ENCODE peak calls at places on chromosomes 13 and 19, in seven cellular contexts. One of them, this sample, is unnamed.
A peak's percentile ranks its signal among the peaks of the same experiment; 100 is the strongest.

GRCh38 chr19:4388171-4389063 is 11.9 kb downstream of the SH3GL1 start:
- DNase-seq in RCC 7860: no peak
- DNase-seq in activated T-cell treated with anti-CD3 and anti-CD28 coated beads, Interleukin-2, amount 50 U/mL, for 48 hours: no peak
- DNase-seq in nephron progenitor cell: peak; percentile 34
- DNase-seq in mucosa of descending colon: no peak
- DNase-seq in stimulated activated CD8-positive, alpha-beta memory T cell treated with anti-CD3 and anti-CD28 coated beads, Interleukin-7, amount 100 ng/mL, for 48 hours: no peak
- DNase-seq in T-helper 2 cell treated with Interferon-gamma antibody and Interleukin-4, amounts not matched to agents 5 μg/mL and 100 μg/mL, for 36 hours: no peak
- DNase-seq in this sample: no peak

GRCh38 chr13:80037505-80037888 is 303.4 kb downstream of the SPRY2 start:
- DNase-seq in RCC 7860: peak; percentile 77
- DNase-seq in mucosa of descending colon: no peak
- DNase-seq in nephron progenitor cell: no peak
- DNase-seq in T-helper 2 cell treated with Interferon-gamma antibody and Interleukin-4, amounts not matched to agents 5 μg/mL and 100 μg/mL, for 36 hours: no peak
- DNase-seq in stimulated activated CD8-positive, alpha-beta memory T cell treated with anti-CD3 and anti-CD28 coated beads, Interleukin-7, amount 100 ng/mL, for 48 hours: no peak
- DNase-seq in activated T-cell treated with anti-CD3 and anti-CD28 coated beads, Interleukin-2, amount 50 U/mL, for 48 hours: no peak
- DNase-seq in this sample: no peak

GRCh38 chr13:50801087-50801931 is 42.2 kb downstream of the DLEU7 start:
- DNase-seq in T-helper 2 cell treated with Interferon-gamma antibody and Interleukin-4, amounts not matched to agents 5 μg/mL and 100 μg/mL, for 36 hours: peak; percentile 47
- DNase-seq in nephron progenitor cell: peak; percentile 68
- DNase-seq in activated T-cell treated with anti-CD3 and anti-CD28 coated beads, Interleukin-2, amount 50 U/mL, for 48 hours: peak; percentile 65
- DNase-seq in stimulated activated CD8-positive, alpha-beta memory T cell treated with anti-CD3 and anti-CD28 coated beads, Interleukin-7, amount 100 ng/mL, for 48 hours: peak; percentile 7
- DNase-seq in mucosa of descending colon: peak; percentile 66
- DNase-seq in RCC 7860: peak; percentile 39
- DNase-seq in this sample: peak; percentile 76

GRCh38 chr19:38932425-38933179 is 1.9 kb downstream of the MRPS12 start:
- DNase-seq in mucosa of descending colon: peak; percentile 53
- DNase-seq in activated T-cell treated with anti-CD3 and anti-CD28 coated beads, Interleukin-2, amount 50 U/mL, for 48 hours: peak; percentile 59
- DNase-seq in nephron progenitor cell: no peak
- DNase-seq in T-helper 2 cell treated with Interferon-gamma antibody and Interleukin-4, amounts not matched to agents 5 μg/mL and 100 μg/mL, for 36 hours: peak; percentile 23
- DNase-seq in stimulated activated CD8-positive, alpha-beta memory T cell treated with anti-CD3 and anti-CD28 coated beads, Interleukin-7, amount 100 ng/mL, for 48 hours: no peak
- DNase-seq in RCC 7860: no peak
- DNase-seq in this sample: no peak

GRCh38 chr19:45890877-45891276 is 4.9 kb upstream of the IRF2BP1 start:
- DNase-seq in activated T-cell treated with anti-CD3 and anti-CD28 coated beads, Interleukin-2, amount 50 U/mL, for 48 hours: no peak
- DNase-seq in stimulated activated CD8-positive, alpha-beta memory T cell treated with anti-CD3 and anti-CD28 coated beads, Interleukin-7, amount 100 ng/mL, for 48 hours: no peak
- DNase-seq in RCC 7860: no peak
- DNase-seq in nephron progenitor cell: no peak
- DNase-seq in mucosa of descending colon: no peak
- DNase-seq in T-helper 2 cell treated with Interferon-gamma antibody and Interleukin-4, amounts not matched to agents 5 μg/mL and 100 μg/mL, for 36 hours: no peak
- DNase-seq in this sample: no peak

GRCh38 chr19:18612772-18613588 is at the start of gene TMEM59L:
- DNase-seq in nephron progenitor cell: peak; percentile 78
- DNase-seq in RCC 7860: no peak
- DNase-seq in activated T-cell treated with anti-CD3 and anti-CD28 coated beads, Interleukin-2, amount 50 U/mL, for 48 hours: no peak
- DNase-seq in T-helper 2 cell treated with Interferon-gamma antibody and Interleukin-4, amounts not matched to agents 5 μg/mL and 100 μg/mL, for 36 hours: peak; percentile 27
- DNase-seq in mucosa of descending colon: no peak
- DNase-seq in stimulated activated CD8-positive, alpha-beta memory T cell treated with anti-CD3 and anti-CD28 coated beads, Interleukin-7, amount 100 ng/mL, for 48 hours: no peak
- DNase-seq in this sample: no peak

GRCh38 chr13:50679321-50679720 is 164.2 kb downstream of the DLEU7 start:
- DNase-seq in mucosa of descending colon: no peak
- DNase-seq in stimulated activated CD8-positive, alpha-beta memory T cell treated with anti-CD3 and anti-CD28 coated beads, Interleukin-7, amount 100 ng/mL, for 48 hours: no peak
- DNase-seq in RCC 7860: peak; percentile 52
- DNase-seq in activated T-cell treated with anti-CD3 and anti-CD28 coated beads, Interleukin-2, amount 50 U/mL, for 48 hours: no peak
- DNase-seq in T-helper 2 cell treated with Interferon-gamma antibody and Interleukin-4, amounts not matched to agents 5 μg/mL and 100 μg/mL, for 36 hours: no peak
- DNase-seq in nephron progenitor cell: no peak
- DNase-seq in this sample: no peak

GRCh38 chr19:41416194-41416674 is 10.9 kb downstream of the B3GNT8 start:
- DNase-seq in mucosa of descending colon: peak; percentile 98
- DNase-seq in T-helper 2 cell treated with Interferon-gamma antibody and Interleukin-4, amounts not matched to agents 5 μg/mL and 100 μg/mL, for 36 hours: no peak
- DNase-seq in nephron progenitor cell: no peak
- DNase-seq in activated T-cell treated with anti-CD3 and anti-CD28 coated beads, Interleukin-2, amount 50 U/mL, for 48 hours: no peak
- DNase-seq in stimulated activated CD8-positive, alpha-beta memory T cell treated with anti-CD3 and anti-CD28 coated beads, Interleukin-7, amount 100 ng/mL, for 48 hours: no peak
- DNase-seq in RCC 7860: no peak
- DNase-seq in this sample: no peak

GRCh38 chr19:35859414-35859813 is 2.7 kb downstream of the KIRREL2 start:
- DNase-seq in stimulated activated CD8-positive, alpha-beta memory T cell treated with anti-CD3 and anti-CD28 coated beads, Interleukin-7, amount 100 ng/mL, for 48 hours: no peak
- DNase-seq in nephron progenitor cell: no peak
- DNase-seq in activated T-cell treated with anti-CD3 and anti-CD28 coated beads, Interleukin-2, amount 50 U/mL, for 48 hours: no peak
- DNase-seq in RCC 7860: no peak
- DNase-seq in mucosa of descending colon: no peak
- DNase-seq in T-helper 2 cell treated with Interferon-gamma antibody and Interleukin-4, amounts not matched to agents 5 μg/mL and 100 μg/mL, for 36 hours: no peak
- DNase-seq in this sample: no peak

GRCh38 chr19:44641866-44642265 is 1.8 kb upstream of the PVR start:
- DNase-seq in activated T-cell treated with anti-CD3 and anti-CD28 coated beads, Interleukin-2, amount 50 U/mL, for 48 hours: no peak
- DNase-seq in mucosa of descending colon: no peak
- DNase-seq in T-helper 2 cell treated with Interferon-gamma antibody and Interleukin-4, amounts not matched to agents 5 μg/mL and 100 μg/mL, for 36 hours: no peak
- DNase-seq in RCC 7860: no peak
- DNase-seq in stimulated activated CD8-positive, alpha-beta memory T cell treated with anti-CD3 and anti-CD28 coated beads, Interleukin-7, amount 100 ng/mL, for 48 hours: no peak
- DNase-seq in nephron progenitor cell: no peak
- DNase-seq in this sample: no peak

GRCh38 chr13:25906211-25906661 is 145.6 kb downstream of the SHISA2 start:
- DNase-seq in nephron progenitor cell: no peak
- DNase-seq in mucosa of descending colon: no peak
- DNase-seq in RCC 7860: no peak
- DNase-seq in stimulated activated CD8-positive, alpha-beta memory T cell treated with anti-CD3 and anti-CD28 coated beads, Interleukin-7, amount 100 ng/mL, for 48 hours: no peak
- DNase-seq in T-helper 2 cell treated with Interferon-gamma antibody and Interleukin-4, amounts not matched to agents 5 μg/mL and 100 μg/mL, for 36 hours: peak; percentile 14
- DNase-seq in activated T-cell treated with anti-CD3 and anti-CD28 coated beads, Interleukin-2, amount 50 U/mL, for 48 hours: no peak
- DNase-seq in this sample: no peak

GRCh38 chr13:113939129-113939904 is 34.6 kb downstream of the C13orf46 start:
- DNase-seq in activated T-cell treated with anti-CD3 and anti-CD28 coated beads, Interleukin-2, amount 50 U/mL, for 48 hours: no peak
- DNase-seq in T-helper 2 cell treated with Interferon-gamma antibody and Interleukin-4, amounts not matched to agents 5 μg/mL and 100 μg/mL, for 36 hours: no peak
- DNase-seq in stimulated activated CD8-positive, alpha-beta memory T cell treated with anti-CD3 and anti-CD28 coated beads, Interleukin-7, amount 100 ng/mL, for 48 hours: no peak
- DNase-seq in nephron progenitor cell: no peak
- DNase-seq in RCC 7860: no peak
- DNase-seq in mucosa of descending colon: no peak
- DNase-seq in this sample: no peak

GRCh38 chr13:44136693-44137268 is 236.8 kb upstream of the SERP2 start:
- DNase-seq in nephron progenitor cell: no peak
- DNase-seq in activated T-cell treated with anti-CD3 and anti-CD28 coated beads, Interleukin-2, amount 50 U/mL, for 48 hours: no peak
- DNase-seq in T-helper 2 cell treated with Interferon-gamma antibody and Interleukin-4, amounts not matched to agents 5 μg/mL and 100 μg/mL, for 36 hours: no peak
- DNase-seq in stimulated activated CD8-positive, alpha-beta memory T cell treated with anti-CD3 and anti-CD28 coated beads, Interleukin-7, amount 100 ng/mL, for 48 hours: no peak
- DNase-seq in mucosa of descending colon: no peak
- DNase-seq in RCC 7860: peak; percentile 65
- DNase-seq in this sample: no peak

GRCh38 chr13:85586422-85586831 is 212.8 kb downstream of the SLITRK6 start:
- DNase-seq in nephron progenitor cell: no peak
- DNase-seq in mucosa of descending colon: no peak
- DNase-seq in RCC 7860: peak; percentile 13
- DNase-seq in stimulated activated CD8-positive, alpha-beta memory T cell treated with anti-CD3 and anti-CD28 coated beads, Interleukin-7, amount 100 ng/mL, for 48 hours: no peak
- DNase-seq in activated T-cell treated with anti-CD3 and anti-CD28 coated beads, Interleukin-2, amount 50 U/mL, for 48 hours: no peak
- DNase-seq in T-helper 2 cell treated with Interferon-gamma antibody and Interleukin-4, amounts not matched to agents 5 μg/mL and 100 μg/mL, for 36 hours: no peak
- DNase-seq in this sample: no peak

GRCh38 chr13:110233181-110233641 is 73.7 kb downstream of the COL4A1 start:
- DNase-seq in stimulated activated CD8-positive, alpha-beta memory T cell treated with anti-CD3 and anti-CD28 coated beads, Interleukin-7, amount 100 ng/mL, for 48 hours: no peak
- DNase-seq in activated T-cell treated with anti-CD3 and anti-CD28 coated beads, Interleukin-2, amount 50 U/mL, for 48 hours: no peak
- DNase-seq in nephron progenitor cell: no peak
- DNase-seq in RCC 7860: no peak
- DNase-seq in mucosa of descending colon: no peak
- DNase-seq in T-helper 2 cell treated with Interferon-gamma antibody and Interleukin-4, amounts not matched to agents 5 μg/mL and 100 μg/mL, for 36 hours: no peak
- DNase-seq in this sample: no peak

GRCh38 chr19:10289836-10290438 is at the start of gene ICAM5:
- DNase-seq in mucosa of descending colon: no peak
- DNase-seq in nephron progenitor cell: peak; percentile 56
- DNase-seq in T-helper 2 cell treated with Interferon-gamma antibody and Interleukin-4, amounts not matched to agents 5 μg/mL and 100 μg/mL, for 36 hours: peak; percentile 35
- DNase-seq in activated T-cell treated with anti-CD3 and anti-CD28 coated beads, Interleukin-2, amount 50 U/mL, for 48 hours: peak; percentile 63
- DNase-seq in stimulated activated CD8-positive, alpha-beta memory T cell treated with anti-CD3 and anti-CD28 coated beads, Interleukin-7, amount 100 ng/mL, for 48 hours: no peak
- DNase-seq in RCC 7860: no peak
- DNase-seq in this sample: no peak

GRCh38 chr19:15101479-15102082 is 5.6 kb upstream of the SYDE1 start:
- DNase-seq in mucosa of descending colon: peak; percentile 74
- DNase-seq in activated T-cell treated with anti-CD3 and anti-CD28 coated beads, Interleukin-2, amount 50 U/mL, for 48 hours: peak; percentile 75
- DNase-seq in T-helper 2 cell treated with Interferon-gamma antibody and Interleukin-4, amounts not matched to agents 5 μg/mL and 100 μg/mL, for 36 hours: peak; percentile 21
- DNase-seq in nephron progenitor cell: peak; percentile 49
- DNase-seq in stimulated activated CD8-positive, alpha-beta memory T cell treated with anti-CD3 and anti-CD28 coated beads, Interleukin-7, amount 100 ng/mL, for 48 hours: no peak
- DNase-seq in RCC 7860: no peak
- DNase-seq in this sample: no peak

GRCh38 chr13:106534844-106535551 is 464 bp downstream of the EFNB2 start:
- DNase-seq in activated T-cell treated with anti-CD3 and anti-CD28 coated beads, Interleukin-2, amount 50 U/mL, for 48 hours: peak; percentile 52
- DNase-seq in stimulated activated CD8-positive, alpha-beta memory T cell treated with anti-CD3 and anti-CD28 coated beads, Interleukin-7, amount 100 ng/mL, for 48 hours: no peak
- DNase-seq in T-helper 2 cell treated with Interferon-gamma antibody and Interleukin-4, amounts not matched to agents 5 μg/mL and 100 μg/mL, for 36 hours: no peak
- DNase-seq in mucosa of descending colon: no peak
- DNase-seq in RCC 7860: no peak
- DNase-seq in nephron progenitor cell: peak; percentile 53
- DNase-seq in this sample: no peak

GRCh38 chr13:53242015-53242414 is 213.4 kb downstream of the OLFM4 start:
- DNase-seq in mucosa of descending colon: no peak
- DNase-seq in T-helper 2 cell treated with Interferon-gamma antibody and Interleukin-4, amounts not matched to agents 5 μg/mL and 100 μg/mL, for 36 hours: no peak
- DNase-seq in RCC 7860: no peak
- DNase-seq in nephron progenitor cell: no peak
- DNase-seq in activated T-cell treated with anti-CD3 and anti-CD28 coated beads, Interleukin-2, amount 50 U/mL, for 48 hours: no peak
- DNase-seq in stimulated activated CD8-positive, alpha-beta memory T cell treated with anti-CD3 and anti-CD28 coated beads, Interleukin-7, amount 100 ng/mL, for 48 hours: no peak
- DNase-seq in this sample: no peak

GRCh38 chr13:73741111-73741510 is 393.1 kb downstream of the KLF12 start:
- DNase-seq in T-helper 2 cell treated with Interferon-gamma antibody and Interleukin-4, amounts not matched to agents 5 μg/mL and 100 μg/mL, for 36 hours: no peak
- DNase-seq in activated T-cell treated with anti-CD3 and anti-CD28 coated beads, Interleukin-2, amount 50 U/mL, for 48 hours: no peak
- DNase-seq in mucosa of descending colon: no peak
- DNase-seq in nephron progenitor cell: no peak
- DNase-seq in RCC 7860: no peak
- DNase-seq in stimulated activated CD8-positive, alpha-beta memory T cell treated with anti-CD3 and anti-CD28 coated beads, Interleukin-7, amount 100 ng/mL, for 48 hours: no peak
- DNase-seq in this sample: no peak

GRCh38 chr13:107069107-107069776 is 501.3 kb upstream of the ARGLU1 start:
- DNase-seq in activated T-cell treated with anti-CD3 and anti-CD28 coated beads, Interleukin-2, amount 50 U/mL, for 48 hours: no peak
- DNase-seq in mucosa of descending colon: no peak
- DNase-seq in stimulated activated CD8-positive, alpha-beta memory T cell treated with anti-CD3 and anti-CD28 coated beads, Interleukin-7, amount 100 ng/mL, for 48 hours: no peak
- DNase-seq in nephron progenitor cell: no peak
- DNase-seq in T-helper 2 cell treated with Interferon-gamma antibody and Interleukin-4, amounts not matched to agents 5 μg/mL and 100 μg/mL, for 36 hours: no peak
- DNase-seq in RCC 7860: no peak
- DNase-seq in this sample: no peak

GRCh38 chr13:36819064-36819810 is at the start of gene RFXAP:
- DNase-seq in RCC 7860: peak; percentile 69
- DNase-seq in T-helper 2 cell treated with Interferon-gamma antibody and Interleukin-4, amounts not matched to agents 5 μg/mL and 100 μg/mL, for 36 hours: peak; percentile 91
- DNase-seq in activated T-cell treated with anti-CD3 and anti-CD28 coated beads, Interleukin-2, amount 50 U/mL, for 48 hours: peak; percentile 92
- DNase-seq in nephron progenitor cell: peak; percentile 97
- DNase-seq in mucosa of descending colon: peak; percentile 94
- DNase-seq in stimulated activated CD8-positive, alpha-beta memory T cell treated with anti-CD3 and anti-CD28 coated beads, Interleukin-7, amount 100 ng/mL, for 48 hours: peak; percentile 82
- DNase-seq in this sample: peak; percentile 90

GRCh38 chr13:113113846-113114271 is 8.3 kb downstream of the F7 start:
- DNase-seq in T-helper 2 cell treated with Interferon-gamma antibody and Interleukin-4, amounts not matched to agents 5 μg/mL and 100 μg/mL, for 36 hours: no peak
- DNase-seq in RCC 7860: no peak
- DNase-seq in nephron progenitor cell: no peak
- DNase-seq in activated T-cell treated with anti-CD3 and anti-CD28 coated beads, Interleukin-2, amount 50 U/mL, for 48 hours: no peak
- DNase-seq in mucosa of descending colon: no peak
- DNase-seq in stimulated activated CD8-positive, alpha-beta memory T cell treated with anti-CD3 and anti-CD28 coated beads, Interleukin-7, amount 100 ng/mL, for 48 hours: no peak
- DNase-seq in this sample: no peak

GRCh38 chr13:22846551-22846950 is 334.2 kb upstream of the SGCG start:
- DNase-seq in stimulated activated CD8-positive, alpha-beta memory T cell treated with anti-CD3 and anti-CD28 coated beads, Interleukin-7, amount 100 ng/mL, for 48 hours: no peak
- DNase-seq in T-helper 2 cell treated with Interferon-gamma antibody and Interleukin-4, amounts not matched to agents 5 μg/mL and 100 μg/mL, for 36 hours: no peak
- DNase-seq in nephron progenitor cell: no peak
- DNase-seq in mucosa of descending colon: no peak
- DNase-seq in RCC 7860: no peak
- DNase-seq in activated T-cell treated with anti-CD3 and anti-CD28 coated beads, Interleukin-2, amount 50 U/mL, for 48 hours: no peak
- DNase-seq in this sample: no peak

GRCh38 chr19:55669418-55670279 is 5.4 kb upstream of the EPN1 start:
- DNase-seq in nephron progenitor cell: no peak
- DNase-seq in stimulated activated CD8-positive, alpha-beta memory T cell treated with anti-CD3 and anti-CD28 coated beads, Interleukin-7, amount 100 ng/mL, for 48 hours: no peak
- DNase-seq in RCC 7860: no peak
- DNase-seq in activated T-cell treated with anti-CD3 and anti-CD28 coated beads, Interleukin-2, amount 50 U/mL, for 48 hours: no peak
- DNase-seq in mucosa of descending colon: no peak
- DNase-seq in T-helper 2 cell treated with Interferon-gamma antibody and Interleukin-4, amounts not matched to agents 5 μg/mL and 100 μg/mL, for 36 hours: no peak
- DNase-seq in this sample: no peak

GRCh38 chr13:97849305-97849704 is 104.2 kb upstream of the IPO5 start:
- DNase-seq in RCC 7860: peak; percentile 11
- DNase-seq in activated T-cell treated with anti-CD3 and anti-CD28 coated beads, Interleukin-2, amount 50 U/mL, for 48 hours: no peak
- DNase-seq in nephron progenitor cell: no peak
- DNase-seq in stimulated activated CD8-positive, alpha-beta memory T cell treated with anti-CD3 and anti-CD28 coated beads, Interleukin-7, amount 100 ng/mL, for 48 hours: no peak
- DNase-seq in T-helper 2 cell treated with Interferon-gamma antibody and Interleukin-4, amounts not matched to agents 5 μg/mL and 100 μg/mL, for 36 hours: no peak
- DNase-seq in mucosa of descending colon: no peak
- DNase-seq in this sample: peak; percentile 4

GRCh38 chr19:29625316-29625715 is 19.2 kb downstream of the POP4 start:
- DNase-seq in mucosa of descending colon: no peak
- DNase-seq in activated T-cell treated with anti-CD3 and anti-CD28 coated beads, Interleukin-2, amount 50 U/mL, for 48 hours: no peak
- DNase-seq in nephron progenitor cell: no peak
- DNase-seq in stimulated activated CD8-positive, alpha-beta memory T cell treated with anti-CD3 and anti-CD28 coated beads, Interleukin-7, amount 100 ng/mL, for 48 hours: no peak
- DNase-seq in RCC 7860: no peak
- DNase-seq in T-helper 2 cell treated with Interferon-gamma antibody and Interleukin-4, amounts not matched to agents 5 μg/mL and 100 μg/mL, for 36 hours: no peak
- DNase-seq in this sample: peak; percentile 46

GRCh38 chr19:2255982-2256685 is at the start of gene JSRP1:
- DNase-seq in mucosa of descending colon: no peak
- DNase-seq in T-helper 2 cell treated with Interferon-gamma antibody and Interleukin-4, amounts not matched to agents 5 μg/mL and 100 μg/mL, for 36 hours: no peak
- DNase-seq in activated T-cell treated with anti-CD3 and anti-CD28 coated beads, Interleukin-2, amount 50 U/mL, for 48 hours: no peak
- DNase-seq in stimulated activated CD8-positive, alpha-beta memory T cell treated with anti-CD3 and anti-CD28 coated beads, Interleukin-7, amount 100 ng/mL, for 48 hours: no peak
- DNase-seq in nephron progenitor cell: no peak
- DNase-seq in RCC 7860: no peak
- DNase-seq in this sample: no peak

GRCh38 chr19:3572855-3573161 is at the start of gene HMG20B:
- DNase-seq in nephron progenitor cell: no peak
- DNase-seq in T-helper 2 cell treated with Interferon-gamma antibody and Interleukin-4, amounts not matched to agents 5 μg/mL and 100 μg/mL, for 36 hours: no peak
- DNase-seq in mucosa of descending colon: no peak
- DNase-seq in stimulated activated CD8-positive, alpha-beta memory T cell treated with anti-CD3 and anti-CD28 coated beads, Interleukin-7, amount 100 ng/mL, for 48 hours: no peak
- DNase-seq in activated T-cell treated with anti-CD3 and anti-CD28 coated beads, Interleukin-2, amount 50 U/mL, for 48 hours: no peak
- DNase-seq in RCC 7860: no peak
- DNase-seq in this sample: no peak

GRCh38 chr13:51585696-51586095 is 1.4 kb downstream of the WDFY2 start:
- DNase-seq in RCC 7860: peak; percentile 22
- DNase-seq in nephron progenitor cell: no peak
- DNase-seq in mucosa of descending colon: no peak
- DNase-seq in stimulated activated CD8-positive, alpha-beta memory T cell treated with anti-CD3 and anti-CD28 coated beads, Interleukin-7, amount 100 ng/mL, for 48 hours: no peak
- DNase-seq in activated T-cell treated with anti-CD3 and anti-CD28 coated beads, Interleukin-2, amount 50 U/mL, for 48 hours: no peak
- DNase-seq in T-helper 2 cell treated with Interferon-gamma antibody and Interleukin-4, amounts not matched to agents 5 μg/mL and 100 μg/mL, for 36 hours: no peak
- DNase-seq in this sample: no peak

GRCh38 chr13:94209110-94209509 is 270.4 kb downstream of the DCT start:
- DNase-seq in activated T-cell treated with anti-CD3 and anti-CD28 coated beads, Interleukin-2, amount 50 U/mL, for 48 hours: no peak
- DNase-seq in mucosa of descending colon: no peak
- DNase-seq in RCC 7860: no peak
- DNase-seq in nephron progenitor cell: no peak
- DNase-seq in T-helper 2 cell treated with Interferon-gamma antibody and Interleukin-4, amounts not matched to agents 5 μg/mL and 100 μg/mL, for 36 hours: no peak
- DNase-seq in stimulated activated CD8-positive, alpha-beta memory T cell treated with anti-CD3 and anti-CD28 coated beads, Interleukin-7, amount 100 ng/mL, for 48 hours: no peak
- DNase-seq in this sample: no peak

GRCh38 chr13:21759503-21759902 is 88.6 kb downstream of the FGF9 start:
- DNase-seq in mucosa of descending colon: no peak
- DNase-seq in T-helper 2 cell treated with Interferon-gamma antibody and Interleukin-4, amounts not matched to agents 5 μg/mL and 100 μg/mL, for 36 hours: no peak
- DNase-seq in stimulated activated CD8-positive, alpha-beta memory T cell treated with anti-CD3 and anti-CD28 coated beads, Interleukin-7, amount 100 ng/mL, for 48 hours: no peak
- DNase-seq in RCC 7860: no peak
- DNase-seq in activated T-cell treated with anti-CD3 and anti-CD28 coated beads, Interleukin-2, amount 50 U/mL, for 48 hours: no peak
- DNase-seq in nephron progenitor cell: no peak
- DNase-seq in this sample: no peak

GRCh38 chr13:48038763-48039162 is 1.2 kb downstream of the NUDT15 start:
- DNase-seq in mucosa of descending colon: no peak
- DNase-seq in stimulated activated CD8-positive, alpha-beta memory T cell treated with anti-CD3 and anti-CD28 coated beads, Interleukin-7, amount 100 ng/mL, for 48 hours: no peak
- DNase-seq in T-helper 2 cell treated with Interferon-gamma antibody and Interleukin-4, amounts not matched to agents 5 μg/mL and 100 μg/mL, for 36 hours: no peak
- DNase-seq in nephron progenitor cell: no peak
- DNase-seq in RCC 7860: no peak
- DNase-seq in activated T-cell treated with anti-CD3 and anti-CD28 coated beads, Interleukin-2, amount 50 U/mL, for 48 hours: no peak
- DNase-seq in this sample: no peak

GRCh38 chr19:6720369-6721112 is at the start of gene C3:
- DNase-seq in stimulated activated CD8-positive, alpha-beta memory T cell treated with anti-CD3 and anti-CD28 coated beads, Interleukin-7, amount 100 ng/mL, for 48 hours: no peak
- DNase-seq in activated T-cell treated with anti-CD3 and anti-CD28 coated beads, Interleukin-2, amount 50 U/mL, for 48 hours: no peak
- DNase-seq in mucosa of descending colon: no peak
- DNase-seq in nephron progenitor cell: no peak
- DNase-seq in T-helper 2 cell treated with Interferon-gamma antibody and Interleukin-4, amounts not matched to agents 5 μg/mL and 100 μg/mL, for 36 hours: no peak
- DNase-seq in RCC 7860: no peak
- DNase-seq in this sample: no peak

GRCh38 chr13:97224544-97225324 is 2.6 kb downstream of the MBNL2 start:
- DNase-seq in activated T-cell treated with anti-CD3 and anti-CD28 coated beads, Interleukin-2, amount 50 U/mL, for 48 hours: no peak
- DNase-seq in mucosa of descending colon: peak; percentile 65
- DNase-seq in nephron progenitor cell: no peak
- DNase-seq in stimulated activated CD8-positive, alpha-beta memory T cell treated with anti-CD3 and anti-CD28 coated beads, Interleukin-7, amount 100 ng/mL, for 48 hours: no peak
- DNase-seq in RCC 7860: peak; percentile 65
- DNase-seq in T-helper 2 cell treated with Interferon-gamma antibody and Interleukin-4, amounts not matched to agents 5 μg/mL and 100 μg/mL, for 36 hours: no peak
- DNase-seq in this sample: no peak

GRCh38 chr13:99227909-99228688 is 27.4 kb downstream of the UBAC2 start:
- DNase-seq in RCC 7860: no peak
- DNase-seq in stimulated activated CD8-positive, alpha-beta memory T cell treated with anti-CD3 and anti-CD28 coated beads, Interleukin-7, amount 100 ng/mL, for 48 hours: no peak
- DNase-seq in T-helper 2 cell treated with Interferon-gamma antibody and Interleukin-4, amounts not matched to agents 5 μg/mL and 100 μg/mL, for 36 hours: no peak
- DNase-seq in mucosa of descending colon: no peak
- DNase-seq in nephron progenitor cell: no peak
- DNase-seq in activated T-cell treated with anti-CD3 and anti-CD28 coated beads, Interleukin-2, amount 50 U/mL, for 48 hours: no peak
- DNase-seq in this sample: no peak

GRCh38 chr13:104586010-104586746 is 1520.0 kb upstream of the SLC10A2 start:
- DNase-seq in mucosa of descending colon: peak; percentile 50
- DNase-seq in T-helper 2 cell treated with Interferon-gamma antibody and Interleukin-4, amounts not matched to agents 5 μg/mL and 100 μg/mL, for 36 hours: no peak
- DNase-seq in stimulated activated CD8-positive, alpha-beta memory T cell treated with anti-CD3 and anti-CD28 coated beads, Interleukin-7, amount 100 ng/mL, for 48 hours: no peak
- DNase-seq in nephron progenitor cell: no peak
- DNase-seq in activated T-cell treated with anti-CD3 and anti-CD28 coated beads, Interleukin-2, amount 50 U/mL, for 48 hours: no peak
- DNase-seq in RCC 7860: peak; percentile 73
- DNase-seq in this sample: no peak

GRCh38 chr13:34044041-34044440 is 226.1 kb downstream of the RFC3 start:
- DNase-seq in RCC 7860: no peak
- DNase-seq in T-helper 2 cell treated with Interferon-gamma antibody and Interleukin-4, amounts not matched to agents 5 μg/mL and 100 μg/mL, for 36 hours: no peak
- DNase-seq in stimulated activated CD8-positive, alpha-beta memory T cell treated with anti-CD3 and anti-CD28 coated beads, Interleukin-7, amount 100 ng/mL, for 48 hours: no peak
- DNase-seq in mucosa of descending colon: no peak
- DNase-seq in activated T-cell treated with anti-CD3 and anti-CD28 coated beads, Interleukin-2, amount 50 U/mL, for 48 hours: no peak
- DNase-seq in nephron progenitor cell: no peak
- DNase-seq in this sample: no peak

This sample was measured in neuronal stem cell.